ENCODE peak calls at places on chromosomes 4 and X, in four cellular contexts. One of them, this sample, is unnamed.

GRCh38 chr4:176443117-176443516 is 123.4 kb downstream of the SPCS3 start:
- DNase-seq in heart right ventricle: no peak
- DNase-seq in ovary: no peak
- DNase-seq in tibial nerve: no peak
- DNase-seq in this sample: no peak

GRCh38 chrX:21181232-21181853 is 192.9 kb upstream of the CNKSR2 start:
- DNase-seq in heart right ventricle: no peak
- DNase-seq in ovary: no peak
- DNase-seq in tibial nerve: no peak
- DNase-seq in this sample: no peak

GRCh38 chr4:129515356-129515755 is 419.4 kb downstream of the C4orf33 start:
- DNase-seq in tibial nerve: no peak
- DNase-seq in heart right ventricle: no peak
- DNase-seq in ovary: no peak
- DNase-seq in this sample: no peak

GRCh38 chr4:136637071-136637777 is 895.1 kb downstream of the PCDH18 start:
- DNase-seq in heart right ventricle: no peak
- DNase-seq in tibial nerve: no peak
- DNase-seq in ovary: no peak
- DNase-seq in this sample: no peak

GRCh38 chr4:75686346-75686745 is 13.1 kb upstream of the G3BP2 start:
- DNase-seq in tibial nerve: no peak
- DNase-seq in heart right ventricle: no peak
- DNase-seq in ovary: no peak
- DNase-seq in this sample: peak

GRCh38 chrX:149512225-149512885 is 7.2 kb upstream of the IDS start:
- DNase-seq in tibial nerve: peak
- DNase-seq in heart right ventricle: peak
- DNase-seq in ovary: no peak
- DNase-seq in this sample: peak

GRCh38 chrX:98289726-98290125 is 1406.0 kb downstream of the RPA4 start:
- DNase-seq in ovary: no peak
- DNase-seq in heart right ventricle: no peak
- DNase-seq in tibial nerve: no peak
- DNase-seq in this sample: no peak

GRCh38 chr4:16110199-16110598 is 26.4 kb upstream of the PROM1 start:
- DNase-seq in heart right ventricle: no peak
- DNase-seq in ovary: no peak
- DNase-seq in tibial nerve: no peak
- DNase-seq in this sample: no peak

GRCh38 chr4:52956691-52957090 is 94.6 kb downstream of the RASL11B start:
- DNase-seq in heart right ventricle: no peak
- DNase-seq in ovary: no peak
- DNase-seq in tibial nerve: no peak
- DNase-seq in this sample: no peak

GRCh38 chr4:1400861-1401408 is 5.3 kb downstream of the NKX1-1 start:
- DNase-seq in heart right ventricle: no peak
- DNase-seq in ovary: peak
- DNase-seq in tibial nerve: no peak
- DNase-seq in this sample: no peak

GRCh38 chr4:139975830-139976272 is 178.1 kb downstream of the MAML3 start:
- DNase-seq in heart right ventricle: no peak
- DNase-seq in ovary: no peak
- DNase-seq in tibial nerve: peak
- DNase-seq in this sample: no peak

GRCh38 chr4:78776031-78776728 is at the start of gene BMP2K:
- DNase-seq in ovary: peak
- DNase-seq in tibial nerve: peak
- DNase-seq in heart right ventricle: peak
- DNase-seq in this sample: peak

DNA sequence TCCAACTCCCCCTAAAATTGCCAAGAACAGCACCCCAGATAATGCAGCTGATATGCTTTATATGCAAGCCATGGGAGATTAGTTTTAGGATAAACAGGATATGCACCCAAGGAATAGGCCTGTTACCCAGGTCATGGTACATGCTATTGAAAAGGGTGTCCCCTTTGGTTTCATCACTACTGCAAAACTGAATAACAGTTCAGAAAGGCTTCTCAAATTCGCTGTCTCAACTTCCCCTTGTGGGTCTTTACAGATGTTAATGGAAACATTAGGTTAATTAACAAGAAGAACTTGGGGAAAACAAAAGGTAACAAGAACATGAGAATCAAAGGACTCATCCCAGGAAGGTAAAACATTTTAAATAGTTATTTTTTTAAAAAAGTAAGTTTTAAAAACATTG is 318.7 kb downstream of the PRR32 start:
- DNase-seq in tibial nerve: no peak
- DNase-seq in ovary: no peak
- DNase-seq in heart right ventricle: no peak
- DNase-seq in this sample: no peak
- H3K27ac ChIP-seq in tibial nerve: no peak
- H3K27ac ChIP-seq in ovary: no peak
- H3K27ac ChIP-seq in heart right ventricle: no peak
- H3K27ac ChIP-seq in this sample: no peak

GRCh38 chr4:95537967-95538485 is 10.7 kb downstream of the UNC5C start:
- DNase-seq in heart right ventricle: no peak
- DNase-seq in tibial nerve: no peak
- DNase-seq in ovary: no peak
- DNase-seq in this sample: no peak
- H3K27ac ChIP-seq in heart right ventricle: no peak
- H3K27ac ChIP-seq in tibial nerve: no peak
- H3K27ac ChIP-seq in ovary: no peak
- H3K27ac ChIP-seq in this sample: no peak

GRCh38 chr4:153260553-153261306 is 56.5 kb downstream of the TRIM2 start:
- DNase-seq in tibial nerve: no peak
- DNase-seq in ovary: no peak
- DNase-seq in heart right ventricle: no peak
- DNase-seq in this sample: no peak
- H3K27ac ChIP-seq in tibial nerve: no peak
- H3K27ac ChIP-seq in ovary: no peak
- H3K27ac ChIP-seq in heart right ventricle: no peak
- H3K27ac ChIP-seq in this sample: peak

GRCh38 chr4:158812133-158812532 is 43.3 kb downstream of the FNIP2 start:
- DNase-seq in heart right ventricle: no peak
- DNase-seq in ovary: no peak
- DNase-seq in tibial nerve: no peak
- DNase-seq in this sample: no peak
- H3K27ac ChIP-seq in heart right ventricle: peak
- H3K27ac ChIP-seq in ovary: no peak
- H3K27ac ChIP-seq in tibial nerve: peak
- H3K27ac ChIP-seq in this sample: peak

DNA sequence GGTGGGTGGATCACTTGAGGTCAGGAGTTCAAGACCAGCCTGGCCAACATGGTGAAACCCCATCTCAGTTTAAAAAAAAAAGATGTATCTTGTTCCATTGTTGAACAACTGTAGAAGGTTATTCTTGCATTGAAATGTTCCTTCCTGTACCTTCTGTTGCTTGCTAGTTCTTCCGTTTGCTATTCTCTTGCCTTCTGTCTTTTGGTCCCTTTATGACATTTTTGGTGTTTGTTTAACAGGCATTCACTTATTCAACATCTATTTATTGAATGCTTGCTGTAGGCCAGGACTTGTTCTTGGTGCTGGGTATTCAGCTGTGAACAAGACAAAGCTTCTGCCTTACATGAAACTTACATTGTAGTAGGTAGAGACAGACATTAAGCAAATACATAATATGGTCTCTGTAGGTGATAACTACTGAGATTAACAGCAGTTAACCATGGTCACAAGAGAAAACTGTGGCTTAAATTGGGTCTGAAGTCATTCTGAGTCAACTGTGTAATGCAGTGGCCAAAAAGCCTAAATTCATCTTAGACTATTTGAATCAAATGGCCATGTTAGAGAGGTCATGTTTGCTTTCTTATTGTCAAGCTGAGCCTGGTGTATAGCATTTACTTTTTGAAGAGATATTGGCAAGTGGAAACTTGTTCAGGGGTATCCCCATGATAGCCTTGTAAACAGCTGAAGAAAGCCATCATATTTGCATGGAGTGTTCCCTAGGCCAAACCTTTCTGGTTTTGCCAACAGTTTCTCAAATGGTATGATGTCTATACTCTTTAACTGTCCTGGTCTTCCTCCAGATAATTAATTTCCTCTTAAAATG is 35.6 kb downstream of the GAB1 start:
- DNase-seq in heart right ventricle: no peak
- DNase-seq in tibial nerve: no peak
- DNase-seq in ovary: no peak
- DNase-seq in this sample: no peak
- H3K27ac ChIP-seq in heart right ventricle: no peak
- H3K27ac ChIP-seq in tibial nerve: no peak
- H3K27ac ChIP-seq in ovary: no peak
- H3K27ac ChIP-seq in this sample: no peak

GRCh38 chr4:30835044-30835443 is 114.9 kb downstream of the PCDH7 start:
- DNase-seq in heart right ventricle: no peak
- DNase-seq in ovary: no peak
- DNase-seq in tibial nerve: no peak
- DNase-seq in this sample: no peak

GRCh38 chr4:30839583-30840520 is 119.7 kb downstream of the PCDH7 start:
- DNase-seq in tibial nerve: no peak
- DNase-seq in heart right ventricle: no peak
- DNase-seq in ovary: no peak
- DNase-seq in this sample: no peak

GRCh38 chr4:30838346-30838745 is 118.2 kb downstream of the PCDH7 start:
- DNase-seq in heart right ventricle: no peak
- DNase-seq in ovary: no peak
- DNase-seq in tibial nerve: no peak
- DNase-seq in this sample: no peak

GRCh38 chr4:30836231-30836630 is 116.1 kb downstream of the PCDH7 start:
- DNase-seq in tibial nerve: no peak
- DNase-seq in heart right ventricle: no peak
- DNase-seq in ovary: no peak
- DNase-seq in this sample: no peak

DNA sequence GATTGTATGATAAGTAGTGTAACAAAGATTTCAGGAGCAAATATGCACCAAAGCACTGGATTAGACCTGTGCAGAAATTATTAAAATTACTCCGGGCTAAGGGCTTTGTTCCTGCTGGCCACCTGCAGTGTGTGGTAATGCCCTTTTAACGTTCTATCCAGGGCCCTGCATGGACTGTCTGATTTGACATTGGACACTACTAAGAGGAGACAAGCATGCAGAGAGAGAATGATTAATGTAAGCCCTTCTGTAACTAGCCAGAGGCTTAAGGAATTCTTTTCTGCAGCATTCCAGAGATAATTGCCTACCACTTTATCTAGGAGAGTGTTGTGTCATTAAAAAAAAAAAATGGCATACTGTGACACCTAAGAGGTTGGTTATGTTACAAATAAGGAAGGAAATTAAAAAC is 117.0 kb downstream of the PCDH7 start:
- DNase-seq in tibial nerve: no peak
- DNase-seq in ovary: no peak
- DNase-seq in heart right ventricle: no peak
- DNase-seq in this sample: no peak
- H3K27ac ChIP-seq in tibial nerve: no peak
- H3K27ac ChIP-seq in ovary: no peak
- H3K27ac ChIP-seq in heart right ventricle: no peak
- H3K27ac ChIP-seq in this sample: no peak

GRCh38 chr4:6991771-6992557 is 51.2 kb upstream of the TADA2B start:
- DNase-seq in tibial nerve: peak
- DNase-seq in ovary: no peak
- DNase-seq in heart right ventricle: no peak
- DNase-seq in this sample: no peak
- H3K27ac ChIP-seq in tibial nerve: no peak
- H3K27ac ChIP-seq in ovary: no peak
- H3K27ac ChIP-seq in heart right ventricle: no peak
- H3K27ac ChIP-seq in this sample: no peak

DNA sequence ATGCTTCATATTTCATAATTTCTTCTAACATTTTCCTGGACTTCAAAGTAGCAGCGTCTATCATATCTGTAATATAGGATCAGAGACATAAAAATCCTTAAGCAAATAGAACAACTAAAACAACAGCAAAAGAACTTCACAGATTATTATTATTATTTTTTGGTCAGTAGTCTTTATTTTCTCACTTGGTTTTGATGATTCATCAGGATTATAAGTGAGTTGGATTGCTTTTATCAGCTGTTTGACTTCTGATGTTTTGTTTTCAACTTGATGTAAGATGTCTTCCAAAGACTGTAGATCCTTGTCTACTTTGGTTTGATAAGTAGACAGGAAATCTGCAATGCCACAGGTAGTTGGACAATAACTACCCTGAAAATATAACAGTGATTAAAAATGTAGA is 623 bp downstream of the FGG start:
- DNase-seq in heart right ventricle: no peak
- DNase-seq in ovary: no peak
- DNase-seq in tibial nerve: no peak
- DNase-seq in this sample: no peak
- H3K27ac ChIP-seq in heart right ventricle: no peak
- H3K27ac ChIP-seq in ovary: no peak
- H3K27ac ChIP-seq in tibial nerve: no peak
- H3K27ac ChIP-seq in this sample: no peak

GRCh38 chr4:113646456-113646809 is 115.1 kb downstream of the CAMK2D start:
- DNase-seq in tibial nerve: no peak
- DNase-seq in heart right ventricle: no peak
- DNase-seq in ovary: no peak
- DNase-seq in this sample: no peak
- H3K27ac ChIP-seq in tibial nerve: no peak
- H3K27ac ChIP-seq in heart right ventricle: no peak
- H3K27ac ChIP-seq in ovary: no peak
- H3K27ac ChIP-seq in this sample: no peak

GRCh38 chrX:6095469-6095868 is 133.2 kb downstream of the NLGN4X start:
- DNase-seq in heart right ventricle: no peak
- DNase-seq in tibial nerve: no peak
- DNase-seq in ovary: no peak
- DNase-seq in this sample: no peak
- H3K27ac ChIP-seq in heart right ventricle: no peak
- H3K27ac ChIP-seq in tibial nerve: no peak
- H3K27ac ChIP-seq in ovary: no peak
- H3K27ac ChIP-seq in this sample: no peak